ENCODE peak calls at places on chromosomes 2 and 18, in ten cellular contexts. I is fibroblast of mammary gland; O is T-helper 2 cell; G is body of pancreas; M is GM10248; C is NCI-H1694 treated with DMSO at 0.1 percent for 48 hours; U is choroid plexus epithelial cell; P is COR-L47; Q is RWPE1; W is activated CD4-positive, alpha-beta T cell treated with anti-CD3 and anti-CD28 coated beads for 24 hours. T is an unnamed sample.

GRCh38 chr18:25503567-25504081 is 151.7 kb upstream of the ZNF521 start:
- DNase-seq in I (peak; percentile 85), O (no peak), G (peak; percentile 40), M (no peak), C (peak; percentile 20), U (peak; percentile 84), P (peak; percentile 12), Q (peak; percentile 8), W (no peak), T (peak; percentile 16)

GRCh38 chr18:8816805-8817204 is 111.4 kb downstream of the MTCL1 start:
- DNase-seq in I (peak; percentile 40), O (no peak), G (no peak), M (no peak), C (no peak), U (peak; percentile 89), P (no peak), Q (no peak), W (no peak), T (no peak)

GRCh38 chr2:173652731-173653426 is 298.2 kb downstream of the CDCA7 start:
- DNase-seq in I (peak; percentile 97), O (no peak), G (peak; percentile 13), M (no peak), C (no peak), U (peak; percentile 89), P (no peak), Q (peak; percentile 90), W (no peak), T (no peak)

GRCh38 chr2:118986733-118987132 is 44.7 kb downstream of the MARCO start:
- DNase-seq in I (no peak), O (no peak), G (peak; percentile 23), M (no peak), C (no peak), U (no peak), P (no peak), Q (no peak), W (no peak), T (no peak)

GRCh38 chr2:213238753-213239591 is 45.3 kb upstream of the SPAG16 start:
- DNase-seq in I (peak; percentile 84), O (peak; percentile 72), G (peak; percentile 29), M (no peak), C (no peak), U (peak; percentile 97), P (no peak), Q (peak; percentile 62), W (no peak), T (no peak)

GRCh38 chr18:55301196-55301540 is 286.8 kb downstream of the TCF4 start:
- DNase-seq in I (peak; percentile 47), O (no peak), G (no peak), M (no peak), C (no peak), U (peak; percentile 50), P (no peak), Q (no peak), W (no peak), T (no peak)

GRCh38 chr2:10169581-10169980 is 47.0 kb downstream of the RRM2 start:
- DNase-seq in I (peak; percentile 35), O (no peak), G (no peak), M (no peak), C (no peak), U (no peak), P (no peak), Q (no peak), W (no peak), T (no peak)

GRCh38 chr2:164839914-164840457 is 1.6 kb downstream of the COBLL1 start:
- DNase-seq in I (peak; percentile 54), O (no peak), G (peak; percentile 86), M (no peak), C (peak; percentile 62), U (peak; percentile 65), P (no peak), Q (peak; percentile 78), W (no peak), T (no peak)

GRCh38 chr2:54809814-54810213 is 86.4 kb downstream of the EML6 start:
- DNase-seq in I (peak; percentile 76), O (no peak), G (no peak), M (no peak), C (no peak), U (peak; percentile 38), P (no peak), Q (peak; percentile 61), W (no peak), T (no peak)

GRCh38 chr2:69358914-69359313 is 28.1 kb downstream of the GFPT1 start:
- DNase-seq in I (no peak), O (no peak), G (no peak), M (no peak), C (no peak), U (no peak), P (no peak), Q (no peak), W (no peak), T (no peak)

GRCh38 chr18:48802543-48803428 is 148.0 kb downstream of the SMAD7 start:
- DNase-seq in I (no peak), O (no peak), G (peak; percentile 19), M (no peak), C (no peak), U (no peak), P (no peak), Q (no peak), W (no peak), T (no peak)

GRCh38 chr2:38632980-38633379 is 30.3 kb upstream of the HNRNPLL start:
- DNase-seq in I (no peak), O (no peak), G (no peak), M (no peak), C (no peak), U (no peak), P (no peak), Q (no peak), W (no peak), T (no peak)

GRCh38 chr2:9753665-9754531 is 89.4 kb upstream of the TAF1B start:
- DNase-seq in I (no peak), O (peak; percentile 55), G (no peak), M (no peak), C (no peak), U (no peak), P (no peak), Q (peak; percentile 66), W (peak; percentile 34), T (no peak)

GRCh38 chr18:24764766-24765165 is 304.3 kb downstream of the HRH4 start:
- DNase-seq in I (peak; percentile 88), O (no peak), G (no peak), M (no peak), C (no peak), U (no peak), P (no peak), Q (no peak), W (no peak), T (no peak)

GRCh38 chr2:159903404-159904126 is 105.6 kb upstream of the CD302 start:
- DNase-seq in I (peak; percentile 56), O (peak; percentile 91), G (peak; percentile 22), M (peak; percentile 36), C (no peak), U (peak; percentile 76), P (no peak), Q (no peak), W (peak; percentile 29), T (no peak)

GRCh38 chr18:48993586-48993985 is 42.8 kb upstream of the SMAD7 start:
- DNase-seq in I (peak; percentile 51), O (no peak), G (no peak), M (no peak), C (no peak), U (no peak), P (no peak), Q (no peak), W (no peak), T (no peak)

GRCh38 chr18:3294435-3295080 is 32.6 kb downstream of the MYL12B start:
- DNase-seq in I (peak; percentile 68), O (no peak), G (peak; percentile 15), M (no peak), C (no peak), U (peak; percentile 80), P (peak; percentile 35), Q (no peak), W (no peak), T (no peak)

GRCh38 chr18:72878143-72878542 is 10.4 kb upstream of the NETO1 start:
- DNase-seq in I (no peak), O (no peak), G (no peak), M (no peak), C (no peak), U (no peak), P (no peak), Q (no peak), W (no peak), T (no peak)

GRCh38 chr2:109029444-109030193 is 40.6 kb upstream of the EDAR start:
- DNase-seq in I (no peak), O (no peak), G (no peak), M (no peak), C (no peak), U (no peak), P (no peak), Q (no peak), W (no peak), T (no peak)

GRCh38 chr18:50131591-50131990 is 63.4 kb downstream of the MYO5B start:
- DNase-seq in I (no peak), O (no peak), G (no peak), M (peak; percentile 29), C (no peak), U (no peak), P (peak; percentile 66), Q (no peak), W (no peak), T (no peak)